ENCODE peak calls at places on chromosome 21, in four cellular contexts. One of them, this sample, is unnamed.

GRCh38 chr21:34930971-34931370 is 118.1 kb downstream of the RUNX1 start:
- DNase-seq in WTC11: no peak
- DNase-seq in HepG2: no peak
- DNase-seq in GM12878: no peak
- DNase-seq in this sample: no peak

GRCh38 chr21:24204641-24205040 is 1402.6 kb downstream of the MRPL39 start:
- DNase-seq in WTC11: no peak
- DNase-seq in HepG2: no peak
- DNase-seq in GM12878: no peak
- DNase-seq in this sample: no peak

GRCh38 chr21:34109075-34109474 is 35.7 kb downstream of the MRPS6 start:
- DNase-seq in WTC11: no peak
- DNase-seq in HepG2: no peak
- DNase-seq in GM12878: no peak
- DNase-seq in this sample: no peak

GRCh38 chr21:37198989-37199924 is 67.9 kb downstream of the VPS26C start:
- DNase-seq in WTC11: no peak
- DNase-seq in HepG2: no peak
- DNase-seq in GM12878: no peak
- DNase-seq in this sample: no peak

GRCh38 chr21:34882719-34883131 is 166.4 kb downstream of the RUNX1 start:
- DNase-seq in WTC11: no peak
- DNase-seq in HepG2: no peak
- DNase-seq in GM12878: no peak
- DNase-seq in this sample: no peak

GRCh38 chr21:41068411-41069304 is 99.3 kb upstream of the BACE2 start:
- DNase-seq in WTC11: peak
- DNase-seq in HepG2: peak
- DNase-seq in GM12878: no peak
- DNase-seq in this sample: peak

GRCh38 chr21:34817821-34818662 is 149.2 kb downstream of the CLIC6 start:
- DNase-seq in WTC11: no peak
- DNase-seq in HepG2: peak
- DNase-seq in GM12878: no peak
- DNase-seq in this sample: no peak

GRCh38 chr21:31236528-31236927 is 107.5 kb downstream of the TIAM1 start:
- DNase-seq in WTC11: no peak
- DNase-seq in HepG2: no peak
- DNase-seq in GM12878: no peak
- DNase-seq in this sample: no peak

GRCh38 chr21:41426656-41427311 is 745 bp downstream of the MX1 start:
- DNase-seq in WTC11: no peak
- DNase-seq in HepG2: no peak
- DNase-seq in GM12878: no peak
- DNase-seq in this sample: no peak

GRCh38 chr21:25369524-25370300 is 237.6 kb downstream of the MRPL39 start:
- DNase-seq in WTC11: no peak
- DNase-seq in HepG2: no peak
- DNase-seq in GM12878: no peak
- DNase-seq in this sample: no peak

GRCh38 chr21:41374867-41375533 is 13.2 kb downstream of the MX2 start:
- DNase-seq in WTC11: no peak
- DNase-seq in HepG2: no peak
- DNase-seq in GM12878: no peak
- DNase-seq in this sample: no peak

GRCh38 chr21:35635261-35635660 is 425.1 kb downstream of the SETD4 start:
- DNase-seq in WTC11: no peak
- DNase-seq in HepG2: no peak
- DNase-seq in GM12878: no peak
- DNase-seq in this sample: no peak

GRCh38 chr21:35619184-35619583 is 441.1 kb downstream of the SETD4 start:
- DNase-seq in WTC11: no peak
- DNase-seq in HepG2: no peak
- DNase-seq in GM12878: no peak
- DNase-seq in this sample: no peak

GRCh38 chr21:33261635-33262034 is 4.5 kb upstream of the IL10RB start:
- DNase-seq in WTC11: no peak
- DNase-seq in HepG2: no peak
- DNase-seq in GM12878: no peak
- DNase-seq in this sample: no peak

GRCh38 chr21:36422279-36423098 is 37.3 kb downstream of the CHAF1B start:
- DNase-seq in WTC11: peak
- DNase-seq in HepG2: peak
- DNase-seq in GM12878: no peak
- DNase-seq in this sample: peak

GRCh38 chr21:31198575-31198974 is 145.5 kb downstream of the TIAM1 start:
- DNase-seq in WTC11: no peak
- DNase-seq in HepG2: peak
- DNase-seq in GM12878: no peak
- DNase-seq in this sample: peak

GRCh38 chr21:41217656-41218380 is 49.9 kb downstream of the BACE2 start:
- DNase-seq in WTC11: no peak
- DNase-seq in HepG2: no peak
- DNase-seq in GM12878: no peak
- DNase-seq in this sample: peak

GRCh38 chr21:34885636-34886553 is 163.2 kb downstream of the RUNX1 start:
- DNase-seq in WTC11: peak
- DNase-seq in HepG2: peak
- DNase-seq in GM12878: no peak
- DNase-seq in this sample: no peak

GRCh38 chr21:14453339-14453738 is 70.4 kb upstream of the HSPA13 start:
- DNase-seq in WTC11: no peak
- DNase-seq in HepG2: no peak
- DNase-seq in GM12878: peak
- DNase-seq in this sample: no peak

GRCh38 chr21:32915099-32915498 is 110.6 kb upstream of the OLIG2 start:
- DNase-seq in WTC11: no peak
- DNase-seq in HepG2: no peak
- DNase-seq in GM12878: no peak
- DNase-seq in this sample: no peak

GRCh38 chr21:39317134-39318090 is 4.0 kb upstream of the BRWD1 start:
- DNase-seq in WTC11: no peak
- DNase-seq in HepG2: no peak
- DNase-seq in GM12878: no peak
- DNase-seq in this sample: peak

GRCh38 chr21:25997788-25998611 is 172.6 kb downstream of the APP start:
- DNase-seq in WTC11: peak
- DNase-seq in HepG2: peak
- DNase-seq in GM12878: no peak
- DNase-seq in this sample: no peak

GRCh38 chr21:34865922-34866271 is 183.2 kb downstream of the RUNX1 start:
- DNase-seq in WTC11: peak
- DNase-seq in HepG2: peak
- DNase-seq in GM12878: peak
- DNase-seq in this sample: no peak

GRCh38 chr21:36966846-36967657 is 583 bp upstream of the HLCS start:
- DNase-seq in WTC11: peak
- DNase-seq in HepG2: no peak
- DNase-seq in GM12878: no peak
- DNase-seq in this sample: peak

DNA sequence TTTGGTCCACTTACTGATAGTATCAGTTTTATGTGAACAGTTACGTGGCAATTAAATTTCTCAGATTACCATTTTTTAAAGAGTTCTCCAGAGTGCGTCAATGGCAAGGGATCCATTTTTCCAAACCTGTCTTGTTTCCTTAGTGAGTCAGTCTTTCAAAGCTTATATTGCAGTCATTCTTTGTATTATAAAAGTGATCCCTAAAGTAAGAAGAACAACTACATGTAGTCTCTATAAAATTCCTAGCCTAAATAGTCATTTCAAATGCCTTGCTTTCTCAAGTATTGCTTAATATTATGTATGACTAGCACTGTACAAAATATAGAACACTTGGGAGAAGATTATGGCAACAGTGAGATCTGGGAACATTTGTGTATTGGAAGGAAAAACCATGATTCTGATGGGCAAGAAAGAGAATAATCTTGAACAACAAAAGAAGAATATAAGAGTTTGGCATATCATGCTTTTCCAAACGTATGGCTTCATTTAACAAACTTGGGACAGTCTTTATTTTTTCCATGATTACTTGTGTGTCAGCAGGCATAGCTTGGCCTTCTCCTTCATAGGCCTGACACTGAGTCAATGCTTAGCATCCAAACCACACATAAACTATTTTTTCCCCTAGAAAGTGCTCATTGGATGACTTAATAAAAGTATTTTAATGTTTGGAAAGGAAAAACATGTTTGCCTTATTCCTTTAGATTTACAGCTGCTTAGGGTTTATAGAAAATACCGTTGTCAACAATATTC is 547.4 kb downstream of the LTN1 start:
- DNase-seq in WTC11: no peak
- DNase-seq in HepG2: no peak
- DNase-seq in GM12878: no peak
- DNase-seq in this sample: no peak
- TF ChIP-seq ETV6 in WTC11: no peak
- TF ChIP-seq ETV6 in HepG2: no peak
- TF ChIP-seq ETV6 in GM12878: no peak
- TF ChIP-seq ETV6 in this sample: no peak

GRCh38 chr21:15826147-15826780 is 96.5 kb downstream of the USP25 start:
- DNase-seq in WTC11: peak
- DNase-seq in HepG2: peak
- DNase-seq in GM12878: peak
- DNase-seq in this sample: peak
- TF ChIP-seq ETV6 in WTC11: no peak
- TF ChIP-seq ETV6 in HepG2: no peak
- TF ChIP-seq ETV6 in GM12878: no peak
- TF ChIP-seq ETV6 in this sample: no peak

GRCh38 chr21:42613756-42614155 is 39.7 kb upstream of the PDE9A start:
- DNase-seq in WTC11: no peak
- DNase-seq in HepG2: no peak
- DNase-seq in GM12878: no peak
- DNase-seq in this sample: no peak

GRCh38 chr21:42614391-42614790 is 39.0 kb upstream of the PDE9A start:
- DNase-seq in WTC11: no peak
- DNase-seq in HepG2: no peak
- DNase-seq in GM12878: no peak
- DNase-seq in this sample: no peak

GRCh38 chr21:42615924-42616323 is 37.5 kb upstream of the PDE9A start:
- DNase-seq in WTC11: no peak
- DNase-seq in HepG2: no peak
- DNase-seq in GM12878: no peak
- DNase-seq in this sample: no peak

GRCh38 chr21:42616366-42617340 is 36.8 kb upstream of the PDE9A start:
- DNase-seq in WTC11: no peak
- DNase-seq in HepG2: no peak
- DNase-seq in GM12878: no peak
- DNase-seq in this sample: no peak

GRCh38 chr21:42614811-42615342 is 38.5 kb upstream of the PDE9A start:
- DNase-seq in WTC11: no peak
- DNase-seq in HepG2: peak
- DNase-seq in GM12878: no peak
- DNase-seq in this sample: no peak
- TF ChIP-seq ETV6 in WTC11: no peak
- TF ChIP-seq ETV6 in HepG2: no peak
- TF ChIP-seq ETV6 in GM12878: no peak
- TF ChIP-seq ETV6 in this sample: no peak

GRCh38 chr21:42849759-42850412 is 29.5 kb downstream of the WDR4 start:
- DNase-seq in WTC11: no peak
- DNase-seq in HepG2: no peak
- DNase-seq in GM12878: no peak
- DNase-seq in this sample: no peak

GRCh38 chr21:42850866-42851391 is 28.4 kb downstream of the WDR4 start:
- DNase-seq in WTC11: peak
- DNase-seq in HepG2: no peak
- DNase-seq in GM12878: no peak
- DNase-seq in this sample: peak

GRCh38 chr21:42850463-42850862 is 28.9 kb downstream of the WDR4 start:
- DNase-seq in WTC11: no peak
- DNase-seq in HepG2: no peak
- DNase-seq in GM12878: no peak
- DNase-seq in this sample: no peak

GRCh38 chr21:42847726-42848125 is 31.6 kb downstream of the WDR4 start:
- DNase-seq in WTC11: no peak
- DNase-seq in HepG2: no peak
- DNase-seq in GM12878: no peak
- DNase-seq in this sample: no peak

GRCh38 chr21:42848932-42849758 is 30.2 kb downstream of the WDR4 start:
- DNase-seq in WTC11: no peak
- DNase-seq in HepG2: no peak
- DNase-seq in GM12878: no peak
- DNase-seq in this sample: no peak
- TF ChIP-seq ETV6 in WTC11: no peak
- TF ChIP-seq ETV6 in HepG2: no peak
- TF ChIP-seq ETV6 in GM12878: no peak
- TF ChIP-seq ETV6 in this sample: no peak

DNA sequence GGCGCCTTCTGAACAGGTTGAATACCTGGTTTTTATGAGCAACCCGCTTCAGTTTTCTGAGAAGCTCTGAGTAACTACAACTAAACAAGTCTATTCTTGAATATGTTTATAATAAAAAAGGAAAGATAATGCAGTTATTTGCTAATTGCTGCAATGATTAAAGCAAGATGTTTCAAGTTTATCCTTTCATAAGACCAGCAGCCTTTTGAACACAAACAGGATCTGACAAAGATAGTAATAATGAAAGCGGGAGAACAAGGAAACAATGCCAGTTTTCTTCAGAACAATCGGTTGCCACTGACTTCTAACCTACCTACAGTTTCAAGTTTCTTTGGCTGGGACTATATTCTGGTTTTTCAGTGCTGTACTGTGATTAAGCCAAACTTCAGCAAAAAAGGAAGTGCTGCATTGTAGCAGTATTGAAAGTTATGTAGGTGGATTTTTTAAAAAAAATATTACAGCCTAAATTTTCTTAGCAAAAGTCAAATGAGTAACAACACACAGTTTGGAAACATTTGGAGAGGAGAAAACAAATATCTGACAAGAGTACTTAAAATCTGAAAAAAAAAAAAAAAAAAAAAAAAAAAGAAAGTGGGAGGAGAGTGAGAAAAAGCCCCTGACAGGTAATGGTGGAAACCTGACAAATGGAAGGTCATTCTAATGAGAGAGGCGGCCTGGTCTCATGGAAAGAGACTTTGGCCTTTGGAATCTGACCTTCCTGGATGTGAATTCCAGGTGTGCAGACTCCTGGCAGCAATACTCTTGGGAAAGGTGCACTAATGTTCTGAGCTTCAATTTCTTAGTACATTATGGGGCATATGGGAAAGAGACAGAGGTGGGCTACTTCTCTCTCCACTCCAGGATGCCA is 11.4 kb downstream of the KCNJ15 start:
- DNase-seq in WTC11: no peak
- DNase-seq in HepG2: no peak
- DNase-seq in GM12878: peak
- DNase-seq in this sample: no peak
- TF ChIP-seq ETV6 in WTC11: no peak
- TF ChIP-seq ETV6 in HepG2: no peak
- TF ChIP-seq ETV6 in GM12878: no peak
- TF ChIP-seq ETV6 in this sample: no peak

GRCh38 chr21:28266061-28266460 is 726.6 kb downstream of the LTN1 start:
- DNase-seq in WTC11: no peak
- DNase-seq in HepG2: no peak
- DNase-seq in GM12878: no peak
- DNase-seq in this sample: no peak
- TF ChIP-seq ETV6 in WTC11: no peak
- TF ChIP-seq ETV6 in HepG2: no peak
- TF ChIP-seq ETV6 in GM12878: no peak
- TF ChIP-seq ETV6 in this sample: no peak

GRCh38 chr21:29656504-29657227 is 283.1 kb downstream of the GRIK1 start:
- DNase-seq in WTC11: no peak
- DNase-seq in HepG2: no peak
- DNase-seq in GM12878: no peak
- DNase-seq in this sample: peak
- TF ChIP-seq ETV6 in WTC11: no peak
- TF ChIP-seq ETV6 in HepG2: no peak
- TF ChIP-seq ETV6 in GM12878: no peak
- TF ChIP-seq ETV6 in this sample: no peak

This sample was measured in K562.